ENCODE peak calls at places on chromosomes 11 and 22, in four cellular contexts. Z, Y, V and R are unnamed samples.

GRCh38 chr22:49202226-49202625 is 625.4 kb downstream of the BRD1 start:
- DNase-seq in Z (no peak), Y (no peak), V (no peak), R (no peak)

GRCh38 chr11:117825538-117826359 is 1.2 kb upstream of the FXYD2 start:
- DNase-seq in V (no peak), Z (no peak), Y (no peak), R (no peak)

GRCh38 chr11:70901951-70902521 is 350.3 kb downstream of the SHANK2 start:
- DNase-seq in Y (no peak), V (no peak), Z (no peak), R (peak; percentile 1)

GRCh38 chr11:112280268-112281126 is 19.8 kb upstream of the PLET1 start:
- DNase-seq in Y (peak; percentile 81), V (peak; percentile 66), Z (peak; percentile 87), R (peak; percentile 67)

GRCh38 chr11:13386567-13386966 is 76.5 kb downstream of the BTBD10 start:
- DNase-seq in Z (no peak), Y (no peak), V (no peak), R (no peak)

GRCh38 chr22:45460288-45461109 is 42.2 kb upstream of the FBLN1 start:
- DNase-seq in Z (peak; percentile 96), Y (no peak), V (no peak), R (no peak)

GRCh38 chr22:17087176-17088131 is 2.7 kb downstream of the IL17RA start:
- DNase-seq in Z (no peak), V (no peak), Y (peak; percentile 42), R (no peak)

GRCh38 chr22:44828193-44828592 is 75.8 kb downstream of the ARHGAP8 start:
- DNase-seq in Z (no peak), Y (no peak), V (no peak), R (no peak)

GRCh38 chr11:30855383-30856006 is 269.3 kb upstream of the MPPED2 start:
- DNase-seq in V (no peak), Y (no peak), Z (peak; percentile 4), R (no peak)

GRCh38 chr11:43936081-43936480 is 6.4 kb upstream of the C11orf96 start:
- DNase-seq in V (no peak), Z (no peak), Y (no peak), R (no peak)

GRCh38 chr11:43517518-43517917 is 158.8 kb downstream of the TTC17 start:
- DNase-seq in Y (no peak), Z (no peak), V (no peak), R (no peak)

GRCh38 chr11:134372961-134373360 is 39.1 kb downstream of the B3GAT1 start:
- DNase-seq in V (no peak), Z (no peak), Y (no peak), R (no peak)

GRCh38 chr11:554824-555499 is 5.6 kb downstream of the LMNTD2 start:
- DNase-seq in V (peak; percentile 87), Z (no peak), Y (peak; percentile 92), R (peak; percentile 72)

GRCh38 chr11:100929377-100929776 is 200.2 kb downstream of the PGR start:
- DNase-seq in Y (no peak), Z (peak; percentile 69), V (no peak), R (no peak)

GRCh38 chr11:18394928-18395734 is 768 bp downstream of the LDHA start:
- DNase-seq in Y (no peak), Z (no peak), V (peak; percentile 17), R (no peak)

GRCh38 chr11:1751521-1751921 is 1.1 kb upstream of the IFITM10 start:
- DNase-seq in Y (no peak), Z (no peak), V (no peak), R (no peak)

GRCh38 chr11:77202941-77203900 is 75.2 kb downstream of the MYO7A start:
- DNase-seq in Y (no peak), Z (no peak), V (no peak), R (no peak)

GRCh38 chr11:117232022-117232878 is at the start of the genes PCSK7 and RNF214:
- DNase-seq in V (peak; percentile 88), Z (peak; percentile 61), Y (peak; percentile 90), R (peak; percentile 63)

GRCh38 chr11:82521427-82521826 is 212.2 kb downstream of the FAM181B start:
- DNase-seq in Y (no peak), V (no peak), Z (no peak), R (peak; percentile 16)

GRCh38 chr11:65384301-65384889 is 1.9 kb upstream of the SLC25A45 start:
- DNase-seq in Z (peak; percentile 14), Y (no peak), V (no peak), R (no peak)

GRCh38 chr11:44628730-44629361 is 63.4 kb downstream of the CD82 start:
- DNase-seq in Z (no peak), Y (no peak), V (no peak), R (no peak)

GRCh38 chr22:20436309-20437252 is 1.0 kb downstream of the SCARF2 start:
- DNase-seq in Z (peak; percentile 34), V (peak; percentile 50), Y (peak; percentile 44), R (no peak)

GRCh38 chr22:19765477-19766234 is 5.1 kb downstream of the TBX1 start:
- DNase-seq in V (no peak), Z (no peak), Y (no peak), R (no peak)

GRCh38 chr22:24706050-24706449 is 68.5 kb downstream of the PIWIL3 start:
- DNase-seq in Y (no peak), V (no peak), Z (no peak), R (no peak)

GRCh38 chr11:19426022-19426718 is 185.4 kb upstream of the E2F8 start:
- DNase-seq in Y (no peak), Z (no peak), V (no peak), R (no peak)

GRCh38 chr11:122732342-122733300 is 77.1 kb downstream of the UBASH3B start:
- DNase-seq in Z (no peak), V (no peak), Y (no peak), R (no peak)

GRCh38 chr11:114099392-114100178 is 40.1 kb downstream of the ZBTB16 start:
- DNase-seq in Z (no peak), V (no peak), Y (no peak), R (no peak)

GRCh38 chr11:71463331-71464211 is 10.6 kb downstream of the NADSYN1 start:
- DNase-seq in Y (no peak), Z (no peak), V (no peak), R (no peak)

GRCh38 chr11:133476570-133477262 is 55.6 kb downstream of the OPCML start:
- DNase-seq in Y (no peak), Z (no peak), V (no peak), R (no peak)

GRCh38 chr22:19666663-19667593 is 47.4 kb upstream of the SEPTIN5 start:
- DNase-seq in Z (peak; percentile 87), Y (no peak), V (no peak), R (no peak)

GRCh38 chr22:36331912-36332622 is 55.7 kb downstream of the MYH9 start:
- DNase-seq in V (no peak), Y (peak; percentile 49), Z (peak; percentile 57), R (peak; percentile 88)

GRCh38 chr11:59551651-59552521 is 40.5 kb downstream of the OR4D9 start:
- DNase-seq in V (peak; percentile 58), Y (peak; percentile 28), Z (peak; percentile 94), R (no peak)

GRCh38 chr22:23815781-23816551 is 22.8 kb downstream of the DERL3 start:
- DNase-seq in V (no peak), Y (no peak), Z (no peak), R (no peak)

GRCh38 chr11:120302001-120302805 is 22.9 kb upstream of the TLCD5 start:
- DNase-seq in Y (no peak), Z (no peak), V (no peak), R (no peak)

GRCh38 chr22:47154621-47155081 is 392.2 kb downstream of the TBC1D22A start:
- DNase-seq in V (no peak), Y (no peak), Z (peak; percentile 78), R (no peak)

GRCh38 chr22:46972901-46973831 is 210.7 kb downstream of the TBC1D22A start:
- DNase-seq in V (no peak), Y (no peak), Z (no peak), R (no peak)

GRCh38 chr11:86519064-86519911 is 144.6 kb downstream of the CCDC81 start:
- DNase-seq in Z (peak; percentile 92), Y (no peak), V (no peak), R (no peak)

GRCh38 chr22:49269928-49270327 is 557.7 kb downstream of the BRD1 start:
- DNase-seq in V (peak; percentile 15), Z (no peak), Y (no peak), R (no peak)